ENCODE peak calls at places on chromosomes 11 and 22, in ten cellular contexts. W is neural progenitor cell; V is psoas muscle; L is left ventricle myocardium inferior; N is colonic mucosa; O is HAP-1; I is vagina; E is lung; M is effector memory CD4-positive, alpha-beta T cell; Y is A549. A is an unnamed sample.
A peak's percentile ranks its signal among the peaks of the same experiment; 100 is the strongest.

GRCh38 chr11:116519499-116519898 is 253.3 kb downstream of the BUD13 start:
- DNase-seq in M (no peak), O (no peak), W (no peak), L (no peak), Y (no peak), N (no peak), V (no peak), I (no peak), E (no peak), A (no peak)

GRCh38 chr11:789951-790350 is at the start of gene CEND1:
- DNase-seq in V (peak; percentile 45), W (peak; percentile 79), M (no peak), O (no peak), Y (peak; percentile 57), E (no peak), N (no peak), L (no peak), I (no peak), A (no peak)

GRCh38 chr11:69892986-69893555 is 73.9 kb upstream of the FGF3 start:
- DNase-seq in E (no peak), I (no peak), O (no peak), W (no peak), Y (no peak), N (peak; percentile 79), V (no peak), M (no peak), L (no peak), A (no peak)

GRCh38 chr22:39173050-39173706 is 20.7 kb upstream of the CBX7 start:
- DNase-seq in V (no peak), O (no peak), Y (no peak), N (no peak), I (no peak), M (no peak), E (no peak), L (no peak), W (no peak), A (no peak)

GRCh38 chr11:2587976-2588748 is 111.6 kb downstream of the KCNQ1OT1 start:
- DNase-seq in I (peak; percentile 65), E (no peak), L (peak; percentile 10), N (no peak), V (peak; percentile 5), W (no peak), M (no peak), O (no peak), Y (no peak), A (no peak)

GRCh38 chr11:85626496-85626895 is 648 bp downstream of the DLG2 start:
- DNase-seq in M (no peak), N (no peak), O (no peak), Y (no peak), E (peak; percentile 58), V (no peak), W (no peak), L (no peak), I (no peak), A (no peak)

GRCh38 chr11:19714387-19715363 is 2.0 kb downstream of the NAV2 start:
- DNase-seq in W (peak; percentile 49), M (no peak), N (no peak), V (peak; percentile 55), L (peak; percentile 53), I (no peak), O (no peak), Y (peak; percentile 17), E (peak; percentile 42), A (no peak)

GRCh38 chr11:3836903-3837302 is 3.9 kb downstream of the RHOG start:
- DNase-seq in Y (no peak), O (no peak), I (no peak), N (no peak), M (peak; percentile 46), V (peak; percentile 46), W (no peak), L (peak; percentile 60), E (no peak), A (no peak)

GRCh38 chr11:117933930-117934329 is 4.7 kb upstream of the TMPRSS13 start:
- DNase-seq in I (no peak), M (no peak), N (no peak), V (no peak), L (no peak), W (peak; percentile 56), E (no peak), Y (no peak), O (no peak), A (no peak)

GRCh38 chr11:117933475-117933874 is 4.3 kb upstream of the TMPRSS13 start:
- DNase-seq in V (no peak), N (no peak), M (no peak), E (no peak), O (no peak), L (no peak), I (no peak), W (no peak), Y (no peak), A (no peak)

GRCh38 chr11:117932987-117933386 is 3.8 kb upstream of the TMPRSS13 start:
- DNase-seq in V (no peak), N (no peak), I (no peak), E (no peak), M (no peak), L (no peak), W (no peak), Y (no peak), O (no peak), A (no peak)

GRCh38 chr11:117936973-117937372 is 7.8 kb upstream of the TMPRSS13 start:
- DNase-seq in W (no peak), I (peak; percentile 16), L (no peak), N (no peak), Y (no peak), M (no peak), V (no peak), O (no peak), E (no peak), A (no peak)

DNA sequence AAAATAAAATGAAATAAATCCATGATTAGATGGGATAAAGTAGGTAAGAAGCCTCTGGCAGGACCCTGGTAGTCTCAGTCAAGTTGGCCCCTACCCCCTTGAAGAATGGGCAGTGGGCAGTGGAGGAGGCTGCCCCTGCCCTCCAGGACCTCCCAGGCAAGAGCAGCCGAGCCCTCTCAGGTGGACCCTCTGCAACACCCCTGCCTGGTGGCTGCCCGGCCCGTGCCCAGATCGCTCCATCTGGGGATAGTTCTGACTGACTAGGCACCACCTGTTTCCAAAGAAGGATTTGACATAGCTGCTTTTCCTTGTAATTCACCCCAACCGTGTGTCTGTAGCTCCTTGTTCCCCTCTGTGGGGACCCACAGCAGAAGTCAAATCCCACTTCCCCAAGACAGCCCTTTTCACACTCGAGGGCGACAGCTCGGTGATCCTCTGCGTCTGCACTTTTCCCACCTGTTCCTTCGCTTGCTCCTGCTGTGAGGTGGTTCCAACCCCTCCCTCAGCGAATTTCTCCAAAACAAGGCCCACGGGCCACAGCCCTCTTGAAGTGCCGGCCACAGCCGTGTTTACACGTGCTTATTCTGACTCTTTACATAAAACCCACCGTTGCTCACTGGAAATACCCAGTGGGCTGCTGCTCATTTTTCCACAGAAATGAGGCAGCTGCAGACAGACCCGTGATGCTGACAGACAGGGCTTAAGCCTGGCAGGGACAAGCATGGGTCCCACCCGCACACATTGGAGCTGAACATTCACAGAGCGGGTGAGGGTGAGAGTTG is 5.5 kb upstream of the TMPRSS13 start:
- DNase-seq in N (no peak), L (no peak), Y (no peak), O (no peak), M (no peak), V (no peak), W (no peak), E (no peak), I (no peak), A (no peak)
- H3K4me1 ChIP-seq in N (peaks cover under 1% of the 10 kb centered on the region), L (peaks cover 2% of the 10 kb centered on the region), Y (no peaks in the 10 kb centered on the region), O (no peaks in the 10 kb centered on the region), M (peaks cover 24% of the 10 kb centered on the region), V (no peaks in the 10 kb centered on the region), W (no peaks in the 10 kb centered on the region), E (no peaks in the 10 kb centered on the region), I (peaks cover 8% of the 10 kb centered on the region), A (no peaks in the 10 kb centered on the region)

GRCh38 chr11:114201219-114201618 is 95.0 kb upstream of the NNMT start:
- DNase-seq in N (no peak), I (no peak), E (no peak), W (no peak), Y (no peak), L (no peak), M (no peak), V (no peak), O (no peak), A (no peak)
- H3K4me1 ChIP-seq in N (no peaks in the 10 kb centered on the region), I (peaks cover 47% of the 10 kb centered on the region), E (peaks cover 31% of the 10 kb centered on the region), W (peaks cover 31% of the 10 kb centered on the region), Y (no peaks in the 10 kb centered on the region), L (peaks cover 98% of the 10 kb centered on the region), M (no peaks in the 10 kb centered on the region), V (peaks cover 81% of the 10 kb centered on the region), O (peaks cover 8% of the 10 kb centered on the region), A (no peaks in the 10 kb centered on the region)

GRCh38 chr11:96157517-96157873 is 185.5 kb downstream of the MAML2 start:
- DNase-seq in W (no peak), O (no peak), V (no peak), M (no peak), N (no peak), E (no peak), I (no peak), L (no peak), Y (no peak), A (no peak)

GRCh38 chr11:96152623-96153022 is 190.4 kb downstream of the MAML2 start:
- DNase-seq in O (no peak), Y (no peak), V (no peak), M (no peak), E (no peak), L (no peak), N (no peak), I (no peak), W (peak; percentile 19), A (no peak)

GRCh38 chr11:96156379-96156722 is 186.6 kb downstream of the MAML2 start:
- DNase-seq in N (no peak), V (no peak), W (no peak), L (no peak), I (no peak), Y (no peak), O (no peak), M (no peak), E (no peak), A (no peak)

GRCh38 chr11:96155627-96156378 is 187.2 kb downstream of the MAML2 start:
- DNase-seq in O (no peak), E (peak; percentile 53), W (peak; percentile 18), M (no peak), L (peak; percentile 73), V (peak; percentile 79), I (peak; percentile 94), N (peak; percentile 48), Y (peak; percentile 76), A (no peak)

DNA sequence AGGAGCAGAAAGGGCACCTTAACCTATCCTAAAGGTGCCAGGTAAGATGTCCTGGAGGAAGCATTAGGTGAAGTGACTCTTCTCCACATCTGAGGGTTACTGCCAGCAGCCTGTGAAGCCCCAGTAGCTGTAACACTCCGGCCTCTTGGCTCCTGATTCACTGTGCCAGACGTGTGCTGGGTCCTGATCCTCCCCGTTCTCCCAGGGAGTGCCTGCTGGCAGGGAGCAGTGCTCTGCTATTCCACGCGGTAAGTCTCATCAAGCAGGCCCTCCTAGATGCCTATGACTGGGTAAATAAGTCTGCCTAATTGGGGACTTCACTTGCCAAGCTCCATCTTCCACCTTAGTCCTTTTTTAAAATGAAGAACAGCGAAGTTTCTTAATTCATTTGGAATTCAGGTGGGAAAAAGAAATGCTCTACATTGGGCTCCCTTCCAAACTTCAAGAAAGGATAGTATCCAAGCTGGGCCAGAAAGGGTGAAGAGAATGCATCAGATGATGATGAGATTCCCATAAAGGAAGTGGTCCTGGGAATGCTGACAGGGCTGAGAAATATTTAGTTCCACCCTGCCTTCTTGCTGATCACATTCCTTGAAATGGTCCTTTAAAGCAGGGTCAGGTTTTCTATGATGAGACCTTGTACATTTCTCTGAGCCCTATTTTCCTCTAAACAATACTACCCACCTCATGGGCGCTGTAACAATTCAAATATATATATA is 188.0 kb downstream of the MAML2 start:
- DNase-seq in O (no peak), L (no peak), W (no peak), N (no peak), I (no peak), Y (peak; percentile 18), V (no peak), M (no peak), E (no peak), A (no peak)
- H3K4me1 ChIP-seq in O (peaks cover 8% of the 10 kb centered on the region), L (peaks cover 52% of the 10 kb centered on the region), W (peaks cover 4% of the 10 kb centered on the region), N (no peaks in the 10 kb centered on the region), I (peaks cover 34% of the 10 kb centered on the region), Y (peaks cover 50% of the 10 kb centered on the region), V (peaks cover 3% of the 10 kb centered on the region), M (peaks cover 28% of the 10 kb centered on the region), E (peaks cover 14% of the 10 kb centered on the region), A (peaks cover 4% of the 10 kb centered on the region)

GRCh38 chr11:46116007-46116711 is 5.1 kb downstream of the PHF21A start:
- DNase-seq in L (no peak), I (no peak), Y (no peak), M (no peak), W (no peak), O (no peak), V (no peak), E (no peak), N (no peak), A (no peak)
- H3K4me1 ChIP-seq in L (peaks cover 88% of the 10 kb centered on the region), I (peaks cover 48% of the 10 kb centered on the region), Y (peaks cover 27% of the 10 kb centered on the region), M (peaks cover 20% of the 10 kb centered on the region), W (peaks cover 20% of the 10 kb centered on the region), O (peaks cover 35% of the 10 kb centered on the region), V (peaks cover 59% of the 10 kb centered on the region), E (peaks cover 10% of the 10 kb centered on the region), N (no peaks in the 10 kb centered on the region), A (no peaks in the 10 kb centered on the region)